ENCODE peak calls at places on chromosomes 1 and 21, in nine cellular contexts. One of them, this sample, is unnamed. For H3K4me1 and H3K36me3, the result is how much of the 10 kb centered on the place peaks cover.

GRCh38 chr21:37878946-37879660 is 37.2 kb downstream of the KCNJ6 start:
- DNase-seq in astrocyte: peak
- DNase-seq in left ventricle myocardium inferior: no peak
- DNase-seq in fibroblast of lung: peak
- DNase-seq in PC-3: peak
- DNase-seq in body of pancreas: no peak
- DNase-seq in tibial nerve: no peak
- DNase-seq in IMR-90: peak
- DNase-seq in CD4-positive, alpha-beta memory T cell: no peak
- DNase-seq in this sample: no peak

GRCh38 chr1:24421502-24421901 is 5.9 kb downstream of the NIPAL3 start:
- DNase-seq in CD4-positive, alpha-beta memory T cell: no peak
- DNase-seq in fibroblast of lung: no peak
- DNase-seq in IMR-90: no peak
- DNase-seq in PC-3: peak
- DNase-seq in left ventricle myocardium inferior: no peak
- DNase-seq in body of pancreas: no peak
- DNase-seq in astrocyte: no peak
- DNase-seq in tibial nerve: no peak
- DNase-seq in this sample: no peak

GRCh38 chr1:56436912-56437403 is 142.4 kb downstream of the PLPP3 start:
- DNase-seq in astrocyte: no peak
- DNase-seq in fibroblast of lung: no peak
- DNase-seq in left ventricle myocardium inferior: no peak
- DNase-seq in tibial nerve: no peak
- DNase-seq in IMR-90: no peak
- DNase-seq in body of pancreas: no peak
- DNase-seq in PC-3: no peak
- DNase-seq in CD4-positive, alpha-beta memory T cell: no peak
- DNase-seq in this sample: no peak

GRCh38 chr1:184986250-184986649 is 11.9 kb upstream of the NIBAN1 start:
- DNase-seq in astrocyte: peak
- DNase-seq in PC-3: peak
- DNase-seq in tibial nerve: no peak
- DNase-seq in IMR-90: peak
- DNase-seq in fibroblast of lung: peak
- DNase-seq in CD4-positive, alpha-beta memory T cell: no peak
- DNase-seq in body of pancreas: no peak
- DNase-seq in left ventricle myocardium inferior: no peak
- DNase-seq in this sample: peak

GRCh38 chr1:84842748-84843231 is 50.2 kb downstream of the LPAR3 start:
- DNase-seq in fibroblast of lung: no peak
- DNase-seq in left ventricle myocardium inferior: no peak
- DNase-seq in astrocyte: no peak
- DNase-seq in tibial nerve: no peak
- DNase-seq in CD4-positive, alpha-beta memory T cell: no peak
- DNase-seq in IMR-90: no peak
- DNase-seq in PC-3: no peak
- DNase-seq in body of pancreas: no peak
- DNase-seq in this sample: no peak

GRCh38 chr1:244958593-244958992 is 94.2 kb upstream of the HNRNPU start:
- DNase-seq in IMR-90: no peak
- DNase-seq in body of pancreas: no peak
- DNase-seq in left ventricle myocardium inferior: no peak
- DNase-seq in PC-3: no peak
- DNase-seq in astrocyte: no peak
- DNase-seq in tibial nerve: no peak
- DNase-seq in fibroblast of lung: no peak
- DNase-seq in CD4-positive, alpha-beta memory T cell: no peak
- DNase-seq in this sample: no peak

GRCh38 chr21:44502559-44502958 is 37.4 kb downstream of the KRTAP10-1 start:
- DNase-seq in IMR-90: no peak
- DNase-seq in tibial nerve: no peak
- DNase-seq in PC-3: no peak
- DNase-seq in CD4-positive, alpha-beta memory T cell: no peak
- DNase-seq in left ventricle myocardium inferior: no peak
- DNase-seq in fibroblast of lung: no peak
- DNase-seq in body of pancreas: no peak
- DNase-seq in astrocyte: no peak
- DNase-seq in this sample: no peak

GRCh38 chr1:96464991-96465875 is 256.4 kb upstream of the PTBP2 start:
- DNase-seq in CD4-positive, alpha-beta memory T cell: no peak
- DNase-seq in left ventricle myocardium inferior: no peak
- DNase-seq in fibroblast of lung: no peak
- DNase-seq in PC-3: no peak
- DNase-seq in IMR-90: peak
- DNase-seq in tibial nerve: peak
- DNase-seq in body of pancreas: no peak
- DNase-seq in astrocyte: no peak
- DNase-seq in this sample: no peak

GRCh38 chr1:27526569-27527222 is 36.7 kb upstream of the WASF2 start:
- DNase-seq in PC-3: no peak
- DNase-seq in astrocyte: no peak
- DNase-seq in fibroblast of lung: no peak
- DNase-seq in tibial nerve: no peak
- DNase-seq in IMR-90: peak
- DNase-seq in body of pancreas: no peak
- DNase-seq in left ventricle myocardium inferior: no peak
- DNase-seq in CD4-positive, alpha-beta memory T cell: no peak
- DNase-seq in this sample: no peak

GRCh38 chr1:112344754-112345423 is 51.1 kb upstream of the CTTNBP2NL start:
- DNase-seq in body of pancreas: no peak
- DNase-seq in tibial nerve: no peak
- DNase-seq in IMR-90: no peak
- DNase-seq in PC-3: no peak
- DNase-seq in fibroblast of lung: peak
- DNase-seq in astrocyte: no peak
- DNase-seq in CD4-positive, alpha-beta memory T cell: peak
- DNase-seq in left ventricle myocardium inferior: no peak
- DNase-seq in this sample: no peak

GRCh38 chr1:173009597-173009996 is 41.1 kb downstream of the TNFSF18 start:
- DNase-seq in body of pancreas: no peak
- DNase-seq in tibial nerve: peak
- DNase-seq in CD4-positive, alpha-beta memory T cell: no peak
- DNase-seq in PC-3: no peak
- DNase-seq in IMR-90: no peak
- DNase-seq in astrocyte: no peak
- DNase-seq in fibroblast of lung: no peak
- DNase-seq in left ventricle myocardium inferior: peak
- DNase-seq in this sample: no peak

GRCh38 chr1:101150676-101151075 is 86.1 kb upstream of the S1PR1 start:
- DNase-seq in astrocyte: peak
- DNase-seq in tibial nerve: no peak
- DNase-seq in CD4-positive, alpha-beta memory T cell: no peak
- DNase-seq in fibroblast of lung: peak
- DNase-seq in IMR-90: peak
- DNase-seq in PC-3: peak
- DNase-seq in left ventricle myocardium inferior: no peak
- DNase-seq in body of pancreas: no peak
- DNase-seq in this sample: no peak

GRCh38 chr1:182389619-182390047 is 2.0 kb downstream of the GLUL start:
- DNase-seq in tibial nerve: peak
- DNase-seq in astrocyte: no peak
- DNase-seq in PC-3: no peak
- DNase-seq in CD4-positive, alpha-beta memory T cell: no peak
- DNase-seq in left ventricle myocardium inferior: peak
- DNase-seq in IMR-90: no peak
- DNase-seq in body of pancreas: peak
- DNase-seq in fibroblast of lung: no peak
- DNase-seq in this sample: no peak

GRCh38 chr1:212630159-212630900 is 21.8 kb downstream of the ATF3 start:
- DNase-seq in tibial nerve: peak
- DNase-seq in body of pancreas: peak
- DNase-seq in left ventricle myocardium inferior: peak
- DNase-seq in astrocyte: no peak
- DNase-seq in CD4-positive, alpha-beta memory T cell: peak
- DNase-seq in fibroblast of lung: peak
- DNase-seq in IMR-90: no peak
- DNase-seq in PC-3: peak
- DNase-seq in this sample: peak

GRCh38 chr1:68230901-68231626 is 1.3 kb downstream of the WLS start:
- DNase-seq in astrocyte: no peak
- DNase-seq in fibroblast of lung: no peak
- DNase-seq in left ventricle myocardium inferior: peak
- DNase-seq in PC-3: peak
- DNase-seq in tibial nerve: no peak
- DNase-seq in IMR-90: no peak
- DNase-seq in CD4-positive, alpha-beta memory T cell: no peak
- DNase-seq in body of pancreas: peak
- DNase-seq in this sample: no peak

GRCh38 chr1:30256911-30257310 is 466.5 kb downstream of the MATN1 start:
- DNase-seq in IMR-90: no peak
- DNase-seq in tibial nerve: no peak
- DNase-seq in body of pancreas: no peak
- DNase-seq in left ventricle myocardium inferior: no peak
- DNase-seq in PC-3: no peak
- DNase-seq in astrocyte: no peak
- DNase-seq in fibroblast of lung: no peak
- DNase-seq in CD4-positive, alpha-beta memory T cell: no peak
- DNase-seq in this sample: no peak

GRCh38 chr1:51690285-51690961 is 73.5 kb downstream of the OSBPL9 start:
- DNase-seq in tibial nerve: no peak
- DNase-seq in astrocyte: peak
- DNase-seq in PC-3: peak
- DNase-seq in body of pancreas: no peak
- DNase-seq in CD4-positive, alpha-beta memory T cell: no peak
- DNase-seq in fibroblast of lung: peak
- DNase-seq in left ventricle myocardium inferior: no peak
- DNase-seq in IMR-90: peak
- DNase-seq in this sample: no peak

GRCh38 chr1:110584045-110584444 is 22.1 kb downstream of the KCNA2 start:
- DNase-seq in PC-3: no peak
- DNase-seq in astrocyte: no peak
- DNase-seq in fibroblast of lung: no peak
- DNase-seq in tibial nerve: no peak
- DNase-seq in left ventricle myocardium inferior: no peak
- DNase-seq in IMR-90: no peak
- DNase-seq in body of pancreas: peak
- DNase-seq in CD4-positive, alpha-beta memory T cell: no peak
- DNase-seq in this sample: no peak

GRCh38 chr1:89945852-89946476 is 48.9 kb upstream of the ZNF326 start:
- DNase-seq in IMR-90: peak
- DNase-seq in left ventricle myocardium inferior: no peak
- DNase-seq in CD4-positive, alpha-beta memory T cell: no peak
- DNase-seq in tibial nerve: no peak
- DNase-seq in fibroblast of lung: peak
- DNase-seq in astrocyte: peak
- DNase-seq in body of pancreas: no peak
- DNase-seq in PC-3: peak
- DNase-seq in this sample: no peak

DNA sequence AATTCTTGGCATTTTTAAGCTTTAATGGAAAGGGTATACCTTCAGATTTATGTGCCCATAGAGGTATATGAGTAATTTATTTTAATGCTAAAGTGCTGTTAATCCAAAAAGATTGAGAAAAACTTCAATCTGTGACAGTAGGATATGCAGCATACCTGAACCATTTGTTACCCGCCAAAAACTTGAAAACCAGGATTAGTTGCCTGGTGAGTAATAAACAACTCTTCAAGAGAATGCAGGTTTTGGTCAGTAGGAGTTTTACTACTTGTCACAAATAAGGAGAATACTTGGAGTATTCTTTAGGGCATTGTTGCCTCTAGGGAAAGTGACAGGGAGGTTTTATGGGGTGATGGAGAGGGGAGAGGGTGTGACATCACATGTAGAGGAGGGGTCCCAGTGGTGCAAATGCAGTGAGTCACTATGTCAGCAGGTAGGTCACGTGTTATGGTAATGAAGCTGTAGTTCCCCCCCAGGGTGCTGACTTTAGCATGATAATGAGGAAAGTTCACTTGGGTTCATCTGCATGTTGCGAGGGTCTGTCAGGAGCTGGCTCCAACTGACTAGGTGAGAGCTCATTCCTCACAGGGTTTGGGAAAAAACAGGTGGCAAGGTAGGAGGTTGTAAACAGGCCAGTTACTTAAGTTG is 23.1 kb downstream of the USP25 start:
- DNase-seq in CD4-positive, alpha-beta memory T cell: no peak
- DNase-seq in IMR-90: no peak
- DNase-seq in astrocyte: no peak
- DNase-seq in tibial nerve: no peak
- DNase-seq in left ventricle myocardium inferior: no peak
- DNase-seq in PC-3: peak
- DNase-seq in body of pancreas: no peak
- DNase-seq in fibroblast of lung: no peak
- DNase-seq in this sample: no peak
- H3K4me1 ChIP-seq in CD4-positive, alpha-beta memory T cell: half or more
- H3K4me1 ChIP-seq in IMR-90: under half
- H3K4me1 ChIP-seq in astrocyte: under half
- H3K4me1 ChIP-seq in tibial nerve: under half
- H3K4me1 ChIP-seq in left ventricle myocardium inferior: half or more
- H3K4me1 ChIP-seq in PC-3: under half
- H3K4me1 ChIP-seq in body of pancreas: under half
- H3K4me1 ChIP-seq in fibroblast of lung: under half
- H3K4me1 ChIP-seq in this sample: under half

DNA sequence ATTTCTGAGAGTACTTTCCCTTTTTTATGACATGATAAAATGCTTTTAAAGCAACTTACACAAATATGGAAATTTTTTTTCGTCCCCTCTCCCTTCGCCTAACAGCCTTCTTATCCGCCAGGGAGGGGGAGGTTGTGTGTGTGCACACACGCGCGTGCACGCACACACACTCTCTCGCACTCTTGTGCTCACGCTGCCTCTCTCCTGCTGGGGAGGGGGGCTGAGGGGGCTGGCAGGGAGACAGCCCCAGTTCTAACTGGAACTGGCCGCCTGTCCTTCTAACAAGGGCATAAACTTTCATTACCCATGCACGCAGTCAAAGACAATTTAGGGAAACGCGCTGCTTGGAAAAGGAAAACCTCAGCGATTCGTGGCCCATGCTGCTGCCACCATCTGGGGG is 123.1 kb downstream of the CASZ1 start:
- DNase-seq in fibroblast of lung: no peak
- DNase-seq in CD4-positive, alpha-beta memory T cell: no peak
- DNase-seq in left ventricle myocardium inferior: no peak
- DNase-seq in body of pancreas: no peak
- DNase-seq in astrocyte: no peak
- DNase-seq in IMR-90: no peak
- DNase-seq in tibial nerve: no peak
- DNase-seq in PC-3: no peak
- DNase-seq in this sample: no peak
- H3K27ac ChIP-seq in fibroblast of lung: no peak
- H3K27ac ChIP-seq in CD4-positive, alpha-beta memory T cell: no peak
- H3K27ac ChIP-seq in left ventricle myocardium inferior: peak
- H3K27ac ChIP-seq in body of pancreas: no peak
- H3K27ac ChIP-seq in astrocyte: no peak
- H3K27ac ChIP-seq in IMR-90: no peak
- H3K27ac ChIP-seq in tibial nerve: no peak
- H3K27ac ChIP-seq in PC-3: no peak
- H3K27ac ChIP-seq in this sample: no peak

GRCh38 chr1:7975212-7975865 is 13.8 kb downstream of the PARK7 start:
- DNase-seq in left ventricle myocardium inferior: peak
- DNase-seq in PC-3: peak
- DNase-seq in fibroblast of lung: peak
- DNase-seq in IMR-90: peak
- DNase-seq in tibial nerve: peak
- DNase-seq in astrocyte: peak
- DNase-seq in CD4-positive, alpha-beta memory T cell: peak
- DNase-seq in body of pancreas: peak
- DNase-seq in this sample: peak
- H3K36me3 ChIP-seq in left ventricle myocardium inferior: half or more
- H3K36me3 ChIP-seq in PC-3: under half
- H3K36me3 ChIP-seq in fibroblast of lung: under half
- H3K36me3 ChIP-seq in IMR-90: under half
- H3K36me3 ChIP-seq in tibial nerve: under half
- H3K36me3 ChIP-seq in astrocyte: under half
- H3K36me3 ChIP-seq in CD4-positive, alpha-beta memory T cell: under half
- H3K36me3 ChIP-seq in body of pancreas: under half
- H3K36me3 ChIP-seq in this sample: half or more

GRCh38 chr21:33026299-33026858 is 644 bp downstream of the OLIG2 start:
- DNase-seq in tibial nerve: no peak
- DNase-seq in PC-3: no peak
- DNase-seq in body of pancreas: no peak
- DNase-seq in CD4-positive, alpha-beta memory T cell: no peak
- DNase-seq in astrocyte: no peak
- DNase-seq in left ventricle myocardium inferior: no peak
- DNase-seq in fibroblast of lung: no peak
- DNase-seq in IMR-90: no peak
- DNase-seq in this sample: no peak
- H3K4me1 ChIP-seq in tibial nerve: under half
- H3K4me1 ChIP-seq in PC-3: under half
- H3K4me1 ChIP-seq in body of pancreas: under half
- H3K4me1 ChIP-seq in CD4-positive, alpha-beta memory T cell: half or more
- H3K4me1 ChIP-seq in astrocyte: under half
- H3K4me1 ChIP-seq in left ventricle myocardium inferior: half or more
- H3K4me1 ChIP-seq in fibroblast of lung: under half
- H3K4me1 ChIP-seq in IMR-90: under half
- H3K4me1 ChIP-seq in this sample: under half

This sample was measured in CD4-positive, CD25-positive, alpha-beta regulatory T cell.